ENCODE peak calls at places on chromosomes 11 and 22, in ten cellular contexts. H, N, P, Y, W, X, B, I, A and D are unnamed samples.

GRCh38 chr11:97557399-97557798 is 1167.6 kb downstream of the JRKL start:
- DNase-seq in H (no peak), N (peak), P (no peak), Y (no peak), W (no peak), X (no peak), B (no peak), I (no peak), A (no peak), D (peak)

GRCh38 chr11:36394056-36394455 is 98.0 kb downstream of the PRR5L start:
- DNase-seq in H (no peak), N (no peak), P (no peak), Y (no peak), W (no peak), X (no peak), B (no peak), I (no peak), A (no peak), D (no peak)

GRCh38 chr11:101909087-101909486 is 5.7 kb upstream of the CEP126 start:
- DNase-seq in H (no peak), N (no peak), P (no peak), Y (no peak), W (no peak), X (no peak), B (no peak), I (no peak), A (no peak), D (no peak)

GRCh38 chr22:27260087-27260730 is 541.3 kb downstream of the MN1 start:
- DNase-seq in H (no peak), N (no peak), P (no peak), Y (peak), W (no peak), X (no peak), B (no peak), I (no peak), A (peak), D (no peak)

GRCh38 chr22:24542641-24543040 is 12.3 kb downstream of the GUCD1 start:
- DNase-seq in H (peak), N (no peak), P (no peak), Y (no peak), W (no peak), X (peak), B (no peak), I (no peak), A (no peak), D (no peak)

GRCh38 chr22:39017596-39018365 is 3.1 kb upstream of the APOBEC3D start:
- DNase-seq in H (no peak), N (no peak), P (no peak), Y (peak), W (no peak), X (no peak), B (no peak), I (no peak), A (no peak), D (no peak)

GRCh38 chr22:21837184-21837979 is 30.1 kb downstream of the MAPK1 start:
- DNase-seq in H (no peak), N (peak), P (peak), Y (peak), W (no peak), X (no peak), B (peak), I (no peak), A (peak), D (peak)

GRCh38 chr11:1880746-1881441 is 10.8 kb downstream of the PRR33 start:
- DNase-seq in H (no peak), N (no peak), P (no peak), Y (no peak), W (no peak), X (no peak), B (no peak), I (no peak), A (no peak), D (no peak)

GRCh38 chr22:27515091-27515523 is 286.4 kb downstream of the MN1 start:
- DNase-seq in H (no peak), N (no peak), P (no peak), Y (no peak), W (no peak), X (no peak), B (no peak), I (no peak), A (no peak), D (no peak)

GRCh38 chr22:23685205-23685784 is 5.5 kb upstream of the RGL4 start:
- DNase-seq in H (no peak), N (no peak), P (peak), Y (no peak), W (no peak), X (peak), B (no peak), I (no peak), A (no peak), D (no peak)

GRCh38 chr11:65279713-65280459 is 18.1 kb downstream of the POLA2 start:
- DNase-seq in H (no peak), N (peak), P (peak), Y (no peak), W (peak), X (peak), B (peak), I (peak), A (no peak), D (peak)

GRCh38 chr11:9565822-9566560 is 7.5 kb upstream of the WEE1 start:
- DNase-seq in H (peak), N (peak), P (peak), Y (peak), W (peak), X (peak), B (peak), I (no peak), A (peak), D (peak)

GRCh38 chr11:34356918-34357645 is 728 bp downstream of the ABTB2 start:
- DNase-seq in H (peak), N (peak), P (peak), Y (peak), W (no peak), X (peak), B (no peak), I (peak), A (peak), D (peak)

GRCh38 chr11:19587979-19588378 is 124.7 kb upstream of the NAV2 start:
- DNase-seq in H (no peak), N (no peak), P (no peak), Y (no peak), W (no peak), X (no peak), B (no peak), I (no peak), A (no peak), D (no peak)

GRCh38 chr22:38148252-38148651 is 33.4 kb downstream of the PLA2G6 start:
- DNase-seq in H (no peak), N (peak), P (peak), Y (peak), W (no peak), X (no peak), B (peak), I (no peak), A (no peak), D (peak)

DNA sequence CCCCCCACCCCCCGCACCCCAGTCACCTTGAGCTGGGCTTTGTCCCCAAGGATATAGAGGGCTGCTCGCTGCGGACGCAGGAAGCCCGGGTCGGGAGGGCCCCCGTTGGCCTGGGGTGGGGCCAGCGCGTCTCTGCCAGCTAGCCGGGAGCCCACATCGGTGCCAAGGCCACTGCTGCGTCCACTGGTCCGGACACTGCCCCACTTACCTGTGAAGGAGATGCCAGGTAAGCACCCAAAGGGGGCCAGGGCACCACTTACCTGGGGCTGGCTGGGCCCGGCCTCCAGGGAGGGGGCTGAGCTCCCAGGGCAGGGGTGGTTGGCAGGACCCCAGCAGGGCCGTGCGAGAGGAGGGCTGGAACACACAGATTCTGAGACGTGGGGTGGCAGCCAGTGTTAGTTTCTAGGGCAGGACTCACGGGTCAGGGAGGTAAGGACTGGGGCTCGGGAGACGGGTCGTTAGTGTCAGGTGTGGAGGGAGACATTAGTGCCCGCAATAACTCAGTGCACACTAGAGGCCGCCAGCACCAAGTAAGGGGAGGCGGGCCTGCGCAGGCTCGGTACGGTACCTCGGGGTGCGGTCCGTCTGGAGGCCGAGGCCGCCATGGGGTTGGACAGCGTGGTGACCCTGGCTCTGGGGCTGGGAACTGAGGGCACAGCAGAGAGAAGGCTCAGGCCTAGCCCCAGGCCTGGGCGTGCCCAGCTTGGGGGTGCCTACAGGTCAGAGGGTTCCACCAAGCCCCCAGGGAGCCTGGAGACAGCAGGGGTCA is 18.2 kb downstream of the SBF1 start:
- DNase-seq in H (no peak), N (no peak), P (no peak), Y (peak), W (no peak), X (no peak), B (no peak), I (no peak), A (peak), D (no peak)
- TF ChIP-seq CTCF in H (no peak), N (peak), P (peak), Y (peak), W (peak), X (no peak), B (peak), I (no peak), A (peak), D (peak)

DNA sequence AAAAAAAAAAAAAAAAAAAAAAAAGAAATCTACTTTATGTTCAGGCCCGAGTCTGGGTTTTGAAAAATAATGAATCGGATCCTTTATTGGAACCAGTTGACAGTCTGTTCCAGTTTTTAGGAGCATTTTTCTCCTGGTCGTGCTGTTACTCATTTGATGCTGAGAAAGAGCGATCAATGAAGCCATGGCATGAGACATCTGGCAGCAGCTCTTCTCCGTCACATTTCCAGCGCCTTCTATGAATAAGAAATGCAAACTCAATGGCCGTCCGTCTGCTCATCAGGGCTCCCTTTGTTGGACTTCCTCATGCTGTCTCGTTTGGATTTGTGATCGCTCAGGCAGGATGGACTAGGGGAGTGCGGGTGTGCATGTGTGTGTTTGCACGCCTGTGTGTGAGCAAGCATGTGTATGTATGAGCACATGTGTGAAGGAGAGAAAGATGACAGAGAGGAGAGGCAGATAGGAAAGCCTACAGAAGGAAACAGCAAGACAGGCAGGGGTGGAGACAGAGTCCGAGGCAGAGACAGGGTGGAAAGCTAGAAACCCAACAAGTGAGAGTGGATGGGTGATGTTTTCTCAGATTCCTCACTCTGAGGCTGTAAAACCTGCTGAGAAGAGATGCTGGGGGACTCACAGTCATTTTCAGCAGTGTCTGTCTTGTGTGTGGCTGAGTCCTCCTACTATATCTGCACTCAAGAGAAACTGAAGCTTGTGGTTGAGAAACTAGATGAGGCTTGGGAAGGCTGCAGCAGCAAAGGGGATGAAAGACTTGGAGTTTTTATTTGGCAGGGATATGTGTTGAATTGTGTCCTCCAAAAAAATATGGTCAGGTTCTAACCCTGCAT is 56.0 kb upstream of the CLMP start:
- DNase-seq in H (no peak), N (no peak), P (no peak), Y (no peak), W (no peak), X (no peak), B (no peak), I (no peak), A (no peak), D (no peak)
- H3K27ac ChIP-seq in H (no peak), N (no peak), P (peak), Y (no peak), W (no peak), X (no peak), B (no peak), I (no peak), A (no peak), D (no peak)

GRCh38 chr11:103110406-103110805 is 1.2 kb downstream of the DYNC2H1 start:
- DNase-seq in H (no peak), N (peak), P (peak), Y (no peak), W (no peak), X (no peak), B (no peak), I (no peak), A (no peak), D (peak)
- TF ChIP-seq CTCF in H (no peak), N (peak), P (peak), Y (no peak), W (no peak), X (no peak), B (peak), I (no peak), A (peak), D (peak)

DNA sequence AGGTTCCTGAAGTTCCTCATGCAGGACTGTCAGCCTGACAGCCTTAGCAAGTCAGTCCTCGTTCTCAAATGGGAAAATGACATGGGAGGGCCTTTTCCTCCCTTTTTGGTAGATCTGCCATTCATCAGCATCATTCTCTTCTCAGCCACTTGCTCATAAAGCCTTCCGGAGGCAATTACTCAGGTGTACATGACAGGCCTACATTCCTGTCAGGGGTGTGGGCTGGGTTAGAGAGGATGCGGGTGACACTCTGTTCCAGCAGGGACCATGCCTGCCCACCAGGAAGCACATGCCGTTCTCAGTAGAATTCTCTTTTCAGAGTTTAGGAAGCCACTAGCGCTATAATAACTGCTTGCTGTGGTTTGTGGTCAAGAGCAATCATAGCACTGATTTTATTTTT is 24.2 kb upstream of the ANKK1 start:
- DNase-seq in H (no peak), N (no peak), P (no peak), Y (no peak), W (no peak), X (no peak), B (no peak), I (no peak), A (no peak), D (no peak)
- H3K27ac ChIP-seq in H (no peak), N (no peak), P (no peak), Y (no peak), W (no peak), X (no peak), B (no peak), I (no peak), A (no peak), D (no peak)

DNA sequence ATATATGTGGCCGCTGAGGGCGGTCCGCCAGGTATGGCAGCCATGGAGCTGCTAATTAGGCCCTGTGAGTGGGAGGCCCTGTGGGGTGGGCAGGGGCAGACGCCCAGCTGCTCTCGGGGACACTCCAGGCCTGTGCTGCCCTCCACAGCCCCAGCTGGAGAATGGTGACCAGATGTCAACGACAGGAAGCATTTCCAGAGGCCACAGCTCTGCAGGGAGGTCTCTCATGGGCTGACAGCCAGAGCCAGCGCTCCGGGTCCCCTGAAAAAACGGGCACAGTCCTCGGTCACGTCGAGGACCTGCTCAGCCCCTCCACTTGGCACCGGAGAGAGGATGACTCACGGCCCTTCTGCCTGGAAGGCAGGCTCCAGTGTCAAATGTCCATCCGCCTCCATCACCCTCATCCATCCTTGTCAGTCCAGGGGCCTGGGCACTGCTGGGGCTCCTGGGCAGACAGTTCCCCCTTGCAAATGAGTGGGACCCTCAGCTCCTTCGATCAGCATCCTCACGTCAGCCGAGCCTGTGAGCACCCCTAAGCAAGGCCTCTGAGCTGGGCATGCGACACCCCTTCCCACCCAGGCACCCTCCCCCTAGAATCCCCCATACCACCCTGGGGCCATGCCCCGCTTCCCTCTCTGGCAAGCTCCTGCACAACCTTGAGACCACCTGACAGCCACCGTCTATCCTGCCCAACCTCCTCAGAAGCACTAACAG is 1.9 kb downstream of the BID start:
- DNase-seq in H (no peak), N (peak), P (peak), Y (no peak), W (no peak), X (no peak), B (no peak), I (no peak), A (no peak), D (no peak)
- TF ChIP-seq CTCF in H (no peak), N (no peak), P (no peak), Y (no peak), W (no peak), X (no peak), B (no peak), I (no peak), A (no peak), D (no peak)

GRCh38 chr11:16982809-16983208 is 31.4 kb downstream of the PLEKHA7 start:
- DNase-seq in H (no peak), N (no peak), P (no peak), Y (no peak), W (no peak), X (no peak), B (no peak), I (no peak), A (no peak), D (no peak)

GRCh38 chr11:16981651-16982194 is 32.5 kb downstream of the PLEKHA7 start:
- DNase-seq in H (no peak), N (no peak), P (peak), Y (peak), W (no peak), X (peak), B (peak), I (no peak), A (peak), D (peak)

GRCh38 chr11:16979708-16980622 is 34.2 kb downstream of the PLEKHA7 start:
- DNase-seq in H (no peak), N (no peak), P (no peak), Y (no peak), W (no peak), X (no peak), B (no peak), I (no peak), A (peak), D (no peak)

GRCh38 chr11:16984229-16984628 is 30.0 kb downstream of the PLEKHA7 start:
- DNase-seq in H (no peak), N (no peak), P (no peak), Y (no peak), W (no peak), X (no peak), B (no peak), I (no peak), A (no peak), D (no peak)

GRCh38 chr11:16982256-16982671 is 31.9 kb downstream of the PLEKHA7 start:
- DNase-seq in H (no peak), N (no peak), P (no peak), Y (peak), W (no peak), X (peak), B (no peak), I (no peak), A (no peak), D (no peak)
- H3K27ac ChIP-seq in H (no peak), N (no peak), P (no peak), Y (no peak), W (no peak), X (peak), B (no peak), I (no peak), A (no peak), D (no peak)

GRCh38 chr11:33257160-33257896 is at the start of gene HIPK3:
- DNase-seq in H (peak), N (peak), P (peak), Y (peak), W (no peak), X (peak), B (no peak), I (peak), A (peak), D (peak)
- TF ChIP-seq CTCF in H (peak), N (no peak), P (peak), Y (peak), W (peak), X (peak), B (no peak), I (no peak), A (peak), D (no peak)

DNA sequence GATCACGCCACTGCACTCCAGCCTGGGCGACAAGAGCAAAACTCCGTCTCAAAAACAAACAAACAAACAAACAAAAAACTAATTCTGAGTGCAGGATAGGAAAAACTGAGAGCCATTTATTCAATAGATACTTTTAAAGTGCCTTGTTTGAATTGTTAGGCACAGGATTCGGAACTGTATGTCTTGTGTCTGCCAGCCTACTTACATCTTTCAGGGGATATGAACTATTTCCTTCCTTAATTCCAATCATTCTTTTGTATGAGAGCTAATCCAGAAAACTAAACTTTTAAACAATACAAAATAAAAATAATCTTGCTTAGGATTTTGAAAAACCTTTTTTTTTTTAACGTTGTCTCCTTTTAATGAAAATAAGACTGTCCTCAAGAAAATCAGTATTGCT is 12.6 kb downstream of the UVRAG start:
- DNase-seq in H (no peak), N (no peak), P (peak), Y (no peak), W (no peak), X (no peak), B (no peak), I (no peak), A (no peak), D (no peak)
- H3K27ac ChIP-seq in H (no peak), N (no peak), P (no peak), Y (no peak), W (peak), X (peak), B (no peak), I (no peak), A (no peak), D (no peak)